ENCODE peak calls at places on chromosomes 16 and 17, in seven cellular contexts. J is PC-9, Y is heart left ventricle, D is neuronal stem cell, R is stomach, T is GM23248, O is thoracic aorta. S is an unnamed sample.
A peak's percentile ranks its signal among the peaks of the same experiment; 100 is the strongest.

GRCh38 chr17:36602030-36602737 is 801 bp downstream of the MRM1 start:
- DNase-seq in J (peak; percentile 19), Y (no peak), D (no peak), R (no peak), T (peak; percentile 54), O (no peak), S (no peak)

GRCh38 chr16:17666293-17666692 is 195.5 kb upstream of the XYLT1 start:
- DNase-seq in J (no peak), Y (no peak), D (no peak), R (no peak), T (no peak), O (no peak), S (no peak)

GRCh38 chr16:56343661-56344517 is 81.5 kb downstream of the AMFR start:
- DNase-seq in J (peak; percentile 69), Y (no peak), D (no peak), R (no peak), T (peak; percentile 56), O (no peak), S (no peak)

GRCh38 chr16:68345351-68345810 is 34.6 kb downstream of the PRMT7 start:
- DNase-seq in J (no peak), Y (peak; percentile 63), D (no peak), R (no peak), T (no peak), O (no peak), S (no peak)

GRCh38 chr16:83653785-83654184 is 154.0 kb upstream of the HSBP1 start:
- DNase-seq in J (no peak), Y (no peak), D (no peak), R (no peak), T (peak; percentile 45), O (no peak), S (no peak)

GRCh38 chr17:40646791-40647548 is 648 bp downstream of the SMARCE1 start:
- DNase-seq in J (no peak), Y (no peak), D (no peak), R (no peak), T (peak; percentile 71), O (no peak), S (peak; percentile 31)

GRCh38 chr17:75927286-75927922 is 13.4 kb downstream of the FBF1 start:
- DNase-seq in J (no peak), Y (no peak), D (no peak), R (peak; percentile 54), T (peak; percentile 38), O (no peak), S (no peak)

GRCh38 chr17:33509331-33509730 is 216.2 kb upstream of the ASIC2 start:
- DNase-seq in J (no peak), Y (no peak), D (no peak), R (no peak), T (no peak), O (no peak), S (no peak)

GRCh38 chr16:47644166-47644565 is 183.0 kb downstream of the PHKB start:
- DNase-seq in J (no peak), Y (peak; percentile 45), D (no peak), R (peak; percentile 28), T (peak; percentile 78), O (no peak), S (no peak)

GRCh38 chr17:74160656-74161500 is 42.6 kb upstream of the RPL38 start:
- DNase-seq in J (no peak), Y (no peak), D (no peak), R (no peak), T (no peak), O (no peak), S (no peak)

GRCh38 chr17:38925263-38925995 is at the start of gene LASP1NB:
- DNase-seq in J (no peak), Y (no peak), D (no peak), R (peak; percentile 25), T (peak; percentile 44), O (no peak), S (no peak)

GRCh38 chr17:83057793-83058477 is 21.5 kb upstream of the METRNL start:
- DNase-seq in J (no peak), Y (peak; percentile 88), D (no peak), R (peak; percentile 24), T (no peak), O (peak; percentile 2), S (no peak)

GRCh38 chr16:21645261-21645721 is 7.1 kb downstream of the IGSF6 start:
- DNase-seq in J (no peak), Y (no peak), D (no peak), R (no peak), T (peak; percentile 60), O (no peak), S (no peak)

GRCh38 chr17:1351967-1352366 is 48.1 kb downstream of the YWHAE start:
- DNase-seq in J (no peak), Y (no peak), D (no peak), R (no peak), T (no peak), O (no peak), S (no peak)

GRCh38 chr16:55283776-55284717 is 40.0 kb upstream of the IRX6 start:
- DNase-seq in J (no peak), Y (no peak), D (no peak), R (no peak), T (no peak), O (no peak), S (no peak)

GRCh38 chr17:16552637-16553045 is 16.4 kb downstream of the ZNF287 start:
- DNase-seq in J (no peak), Y (no peak), D (no peak), R (no peak), T (no peak), O (no peak), S (no peak)

DNA sequence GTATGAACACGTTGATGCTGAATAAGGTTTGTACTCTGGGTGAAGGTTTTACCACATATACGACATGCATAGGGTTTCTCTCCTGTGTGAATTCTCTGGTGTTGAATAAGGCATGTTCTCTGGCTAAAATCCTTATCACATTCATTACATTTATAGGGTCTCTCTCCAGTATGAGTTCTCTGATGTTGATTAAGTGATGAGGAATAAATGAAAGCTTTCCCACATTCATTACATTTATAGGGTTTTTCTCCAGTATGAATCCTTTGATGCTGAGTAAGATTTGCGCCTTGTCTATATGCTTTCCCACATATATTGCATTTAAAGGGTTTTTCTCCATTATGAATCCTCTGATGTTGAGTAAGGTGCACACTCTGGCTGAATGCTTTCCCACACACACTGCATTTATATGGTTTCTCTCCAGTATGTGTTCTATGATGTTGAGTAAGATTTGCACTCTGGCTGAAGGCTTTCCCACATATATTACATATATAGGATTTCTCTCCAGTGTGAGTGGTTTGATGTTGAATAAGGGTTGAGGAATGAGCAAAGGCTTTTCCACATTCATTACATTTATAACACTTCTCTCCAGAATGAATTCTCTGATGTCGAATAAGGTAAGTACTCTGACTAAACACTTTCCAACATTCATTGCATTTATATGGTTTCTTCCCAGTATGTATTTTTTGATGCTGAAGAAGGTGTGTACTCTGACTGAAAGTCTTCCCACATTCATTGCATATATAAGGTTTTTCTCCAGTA is 16.9 kb downstream of the ZNF287 start:
- DNase-seq in J (no peak), Y (no peak), D (no peak), R (no peak), T (no peak), O (no peak), S (no peak)
- H3K9me3 ChIP-seq in J (peaks cover 17% of the 10 kb centered on the region), Y (peaks cover 100% of the 10 kb centered on the region), D (peaks cover 28% of the 10 kb centered on the region), R (peaks cover 97% of the 10 kb centered on the region), T (peaks cover 25% of the 10 kb centered on the region), O (peaks cover 92% of the 10 kb centered on the region), S (peaks cover 51% of the 10 kb centered on the region)

DNA sequence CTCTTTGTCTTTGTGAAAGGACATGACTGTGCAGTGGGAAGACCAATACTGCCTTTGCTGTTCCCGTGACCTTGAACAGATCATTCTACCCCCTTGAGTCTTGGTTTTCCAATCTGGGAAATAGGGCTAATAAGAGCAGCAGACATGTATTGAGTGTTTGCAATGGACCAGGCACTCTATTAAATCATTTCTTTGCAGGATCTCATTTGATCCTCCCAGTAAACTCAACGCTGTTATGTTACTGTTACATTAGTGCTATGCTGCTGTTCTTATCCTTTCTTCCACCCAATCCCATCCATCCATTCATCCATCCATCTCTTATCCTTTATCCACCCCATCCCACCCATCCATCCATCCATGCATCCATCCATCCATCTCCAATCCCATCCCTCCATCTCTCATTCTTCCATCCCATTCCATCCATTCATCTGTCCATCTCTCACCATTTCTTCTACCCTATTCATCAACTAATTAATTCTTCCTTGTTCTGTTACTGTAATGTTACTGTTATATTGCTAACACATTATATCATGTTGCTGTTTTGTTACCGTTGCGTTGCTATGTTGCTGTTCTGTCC is 65.1 kb downstream of the ABCC6 start:
- DNase-seq in J (no peak), Y (no peak), D (no peak), R (no peak), T (no peak), O (no peak), S (no peak)
- H3K9me3 ChIP-seq in J (no peaks in the 10 kb centered on the region), Y (peaks cover 14% of the 10 kb centered on the region), D (peaks cover 27% of the 10 kb centered on the region), R (peaks cover 17% of the 10 kb centered on the region), T (no peaks in the 10 kb centered on the region), O (no peaks in the 10 kb centered on the region), S (no peaks in the 10 kb centered on the region)

DNA sequence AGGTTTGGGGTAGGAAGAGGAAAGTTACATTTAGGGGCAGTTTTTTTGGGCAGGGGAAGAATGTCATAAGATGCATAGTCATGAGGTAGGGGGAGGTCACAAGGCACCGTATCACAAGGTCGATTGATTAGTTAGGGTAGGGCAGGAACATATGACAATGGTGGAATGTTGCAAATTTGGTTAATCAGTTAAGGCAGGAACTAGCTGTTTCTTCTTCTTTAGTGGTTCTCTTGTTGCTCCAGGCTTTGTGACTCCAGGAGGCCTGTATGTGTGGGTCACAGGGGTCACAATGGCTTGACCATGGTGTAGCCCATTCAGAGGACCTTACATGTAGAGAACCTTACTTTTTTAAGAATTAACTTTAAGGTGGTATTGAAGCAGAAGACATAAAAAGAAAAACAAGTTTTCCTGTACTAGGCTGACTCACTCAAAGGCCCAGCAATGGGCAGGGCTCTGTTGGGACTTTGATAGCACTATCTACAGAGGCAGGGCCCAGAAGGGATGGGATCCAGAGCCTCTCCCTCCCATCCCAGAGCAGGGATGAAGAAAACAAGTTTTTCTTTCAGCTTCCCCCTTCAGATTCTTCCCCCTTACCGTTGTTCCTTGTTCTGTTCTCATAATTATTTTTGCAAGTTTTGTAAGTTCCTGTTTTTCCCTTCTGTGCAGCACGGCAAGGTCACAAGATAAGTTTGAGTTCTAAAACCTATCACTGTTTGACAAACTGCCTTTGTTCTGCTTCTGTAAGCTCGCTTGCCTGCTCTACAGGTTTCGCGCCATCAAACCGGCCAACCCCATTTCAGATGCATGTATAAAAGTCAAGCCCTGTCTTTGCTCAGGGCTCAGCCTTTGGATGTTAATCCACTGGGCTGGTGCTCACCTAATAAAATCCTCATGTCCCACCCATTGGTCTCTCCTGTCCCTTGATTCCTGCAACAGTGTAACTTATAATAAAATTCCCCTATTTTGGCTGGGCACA is 45.8 kb upstream of the ATF7IP2 start:
- DNase-seq in J (no peak), Y (no peak), D (no peak), R (no peak), T (no peak), O (no peak), S (no peak)
- H3K9me3 ChIP-seq in J (peaks cover 12% of the 10 kb centered on the region), Y (peaks cover 44% of the 10 kb centered on the region), D (peaks cover 14% of the 10 kb centered on the region), R (peaks cover 59% of the 10 kb centered on the region), T (no peaks in the 10 kb centered on the region), O (peaks cover 39% of the 10 kb centered on the region), S (peaks cover 6% of the 10 kb centered on the region)

DNA sequence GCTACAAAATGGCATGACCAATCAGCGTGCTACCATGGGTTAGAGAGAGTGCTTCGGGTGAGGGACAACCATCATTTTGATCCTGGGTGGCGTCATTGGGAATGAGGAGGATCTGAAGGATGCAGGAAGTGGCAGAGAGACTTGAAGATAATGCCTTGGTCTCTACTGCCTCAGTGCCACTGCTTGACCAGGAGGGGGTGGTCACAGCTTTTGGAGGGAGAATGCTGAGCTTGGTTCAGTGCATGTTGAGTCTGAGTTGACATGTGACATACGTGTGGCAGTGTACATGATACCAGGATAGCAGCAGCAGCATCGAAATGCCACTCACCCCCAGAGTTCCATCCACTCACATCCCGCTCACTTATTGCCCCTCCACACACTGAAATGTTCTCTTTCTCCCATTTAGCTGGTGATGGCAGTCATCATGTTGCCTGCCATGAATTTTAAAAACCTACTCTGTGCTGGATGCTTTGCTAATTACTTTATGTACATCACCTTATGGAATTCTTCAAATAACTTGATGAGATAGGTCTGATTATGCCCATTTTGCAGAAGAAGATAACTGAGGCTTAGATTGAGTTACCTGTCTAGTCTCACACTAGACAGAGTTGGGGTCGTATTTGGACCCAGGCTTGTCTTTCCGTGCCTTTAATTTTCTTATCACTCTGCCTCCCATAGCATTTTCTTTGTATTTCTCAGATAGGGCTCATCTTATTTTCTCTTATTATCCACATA is 36.7 kb downstream of the ARSG start:
- DNase-seq in J (no peak), Y (no peak), D (no peak), R (no peak), T (no peak), O (no peak), S (no peak)
- H3K9me3 ChIP-seq in J (peaks cover 4% of the 10 kb centered on the region), Y (peaks cover 13% of the 10 kb centered on the region), D (peaks cover 8% of the 10 kb centered on the region), R (peaks cover 19% of the 10 kb centered on the region), T (no peaks in the 10 kb centered on the region), O (peaks cover 12% of the 10 kb centered on the region), S (no peaks in the 10 kb centered on the region)